ENCODE peak calls at places on chromosomes 1 and 21, in six cellular contexts. J, T, Z, P, K and Q are unnamed samples.

GRCh38 chr1:68358439-68358838 is 91.3 kb downstream of the RPE65 start:
- DNase-seq in J (no peak), T (no peak), Z (no peak), P (no peak), K (no peak), Q (no peak)

GRCh38 chr1:59682405-59683080 is 132.2 kb upstream of the HOOK1 start:
- DNase-seq in J (no peak), T (no peak), Z (no peak), P (no peak), K (no peak), Q (no peak)

GRCh38 chr1:169595764-169596711 is 9.8 kb upstream of the F5 start:
- DNase-seq in J (no peak), T (no peak), Z (no peak), P (peak; percentile 38), K (no peak), Q (peak; percentile 43)

GRCh38 chr1:59815892-59816291 is 1.1 kb downstream of the HOOK1 start:
- DNase-seq in J (no peak), T (no peak), Z (no peak), P (peak; percentile 18), K (no peak), Q (no peak)

GRCh38 chr1:54850082-54850730 is 36.8 kb downstream of the DHCR24 start:
- DNase-seq in J (no peak), T (no peak), Z (no peak), P (no peak), K (no peak), Q (no peak)

GRCh38 chr1:117147856-117148588 is 26.5 kb upstream of the TRIM45 start:
- DNase-seq in J (no peak), T (no peak), Z (no peak), P (no peak), K (no peak), Q (no peak)

GRCh38 chr1:1342584-1343115 is 6.6 kb downstream of the DVL1 start:
- DNase-seq in J (no peak), T (no peak), Z (no peak), P (no peak), K (no peak), Q (no peak)

GRCh38 chr1:167824163-167824794 is 89.7 kb downstream of the ADCY10 start:
- DNase-seq in J (no peak), T (no peak), Z (no peak), P (no peak), K (no peak), Q (no peak)

GRCh38 chr21:31577280-31577679 is 82.2 kb upstream of the SOD1 start:
- DNase-seq in J (no peak), T (no peak), Z (no peak), P (no peak), K (no peak), Q (no peak)

GRCh38 chr1:209249785-209250441 is 333.6 kb upstream of the CAMK1G start:
- DNase-seq in J (no peak), T (no peak), Z (no peak), P (no peak), K (no peak), Q (no peak)

GRCh38 chr1:218266356-218266755 is 18.7 kb upstream of the RRP15 start:
- DNase-seq in J (no peak), T (no peak), Z (no peak), P (no peak), K (no peak), Q (no peak)

GRCh38 chr1:234544094-234544579 is 65.2 kb upstream of the TARBP1 start:
- DNase-seq in J (no peak), T (peak; percentile 51), Z (no peak), P (peak; percentile 78), K (no peak), Q (no peak)

GRCh38 chr1:17342014-17342441 is 30.0 kb upstream of the PADI6 start:
- DNase-seq in J (no peak), T (peak; percentile 4), Z (no peak), P (no peak), K (no peak), Q (no peak)

GRCh38 chr1:175206687-175207086 is 14.1 kb upstream of the KIAA0040 start:
- DNase-seq in J (no peak), T (no peak), Z (no peak), P (no peak), K (no peak), Q (no peak)

GRCh38 chr1:66374561-66375111 is 159.3 kb upstream of the SGIP1 start:
- DNase-seq in J (no peak), T (no peak), Z (no peak), P (no peak), K (peak; percentile 96), Q (no peak)

GRCh38 chr1:168428063-168428731 is 115.6 kb downstream of the XCL2 start:
- DNase-seq in J (no peak), T (no peak), Z (no peak), P (no peak), K (no peak), Q (peak; percentile 83)

GRCh38 chr1:207181838-207182237 is 77.8 kb downstream of the C4BPA start:
- DNase-seq in J (no peak), T (no peak), Z (no peak), P (no peak), K (no peak), Q (no peak)

GRCh38 chr1:228095938-228096337 is 7.2 kb downstream of the C1orf35 start:
- DNase-seq in J (no peak), T (no peak), Z (no peak), P (no peak), K (no peak), Q (no peak)

GRCh38 chr1:94768046-94768445 is 52.1 kb upstream of the SLC44A3 start:
- DNase-seq in J (no peak), T (no peak), Z (no peak), P (no peak), K (no peak), Q (no peak)

GRCh38 chr1:187408217-187409004 is 579.7 kb downstream of the PLA2G4A start:
- DNase-seq in J (no peak), T (no peak), Z (no peak), P (no peak), K (no peak), Q (no peak)

GRCh38 chr1:247332901-247333361 is 1.3 kb upstream of the ZNF496 start:
- DNase-seq in J (no peak), T (no peak), Z (no peak), P (no peak), K (no peak), Q (no peak)

GRCh38 chr1:23528245-23528978 is 2.6 kb downstream of the E2F2 start:
- DNase-seq in J (no peak), T (peak; percentile 84), Z (peak; percentile 90), P (peak; percentile 85), K (peak; percentile 76), Q (no peak)

GRCh38 chr1:38246955-38247952 is 200.7 kb upstream of the POU3F1 start:
- DNase-seq in J (no peak), T (no peak), Z (no peak), P (peak; percentile 46), K (no peak), Q (no peak)

GRCh38 chr1:32334864-32335618 is 992 bp downstream of the MARCKSL1 start:
- DNase-seq in J (no peak), T (peak; percentile 89), Z (no peak), P (no peak), K (no peak), Q (no peak)

GRCh38 chr1:41927118-41927517 is 8.4 kb upstream of the HIVEP3 start:
- DNase-seq in J (no peak), T (no peak), Z (no peak), P (no peak), K (no peak), Q (no peak)

GRCh38 chr1:203361843-203362524 is 11.1 kb upstream of the FMOD start:
- DNase-seq in J (no peak), T (no peak), Z (no peak), P (no peak), K (no peak), Q (no peak)

GRCh38 chr21:46081022-46081861 is 16.7 kb upstream of the COL6A2 start:
- DNase-seq in J (no peak), T (no peak), Z (no peak), P (no peak), K (no peak), Q (no peak)

GRCh38 chr1:25197982-25198681 is 34.2 kb downstream of the SYF2 start:
- DNase-seq in J (no peak), T (no peak), Z (no peak), P (peak; percentile 82), K (no peak), Q (no peak)

GRCh38 chr1:94974824-94975223 is 47.9 kb upstream of the CNN3 start:
- DNase-seq in J (no peak), T (no peak), Z (no peak), P (no peak), K (no peak), Q (no peak)

DNA sequence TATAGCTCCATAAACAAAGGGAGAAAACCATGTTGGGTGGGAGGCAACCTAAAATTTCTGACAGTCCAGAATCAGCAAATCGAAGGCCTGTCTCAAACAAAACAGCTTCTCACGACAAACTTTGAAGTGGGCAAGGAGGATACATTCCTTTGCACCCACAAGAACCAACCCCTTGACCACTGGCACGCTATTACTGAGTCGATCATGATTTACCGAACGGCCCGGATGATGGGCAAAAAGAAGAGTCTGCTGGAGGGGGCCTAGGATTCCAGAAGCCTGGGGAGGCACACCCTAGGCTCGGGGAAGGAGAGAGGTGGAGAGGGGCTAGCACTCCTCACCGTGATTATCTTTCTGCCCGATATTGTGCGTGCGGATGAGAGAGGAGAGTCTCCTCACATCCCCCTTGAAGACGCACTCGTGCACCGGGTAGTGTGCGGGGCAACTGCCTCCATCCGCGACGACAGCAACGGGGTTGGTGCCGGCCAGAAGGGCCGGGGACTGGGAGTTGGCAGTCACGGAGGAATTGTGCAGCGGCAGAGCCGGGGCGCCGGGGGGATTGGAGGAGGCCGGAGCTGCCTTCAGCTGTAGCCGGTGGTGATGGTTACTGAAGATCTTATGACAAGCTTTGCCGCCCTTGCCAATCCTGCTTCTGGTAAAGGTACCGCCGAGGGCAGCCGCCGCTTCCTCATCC is 736 bp downstream of the ANKRD13C start:
- DNase-seq in J (no peak), T (peak; percentile 26), Z (no peak), P (peak; percentile 18), K (peak; percentile 13), Q (no peak)
- TF ChIP-seq ZNF274 in J (no peak), T (no peak), Z (no peak), P (no peak), K (no peak), Q (no peak)

GRCh38 chr1:238568707-238569106 is 678.0 kb upstream of the ZP4 start:
- DNase-seq in J (no peak), T (no peak), Z (no peak), P (no peak), K (no peak), Q (no peak)
- TF ChIP-seq ZNF274 in J (no peak), T (no peak), Z (no peak), P (no peak), K (no peak), Q (no peak)

GRCh38 chr1:63787875-63788274 is 14.1 kb downstream of the ROR1 start:
- DNase-seq in J (no peak), T (no peak), Z (no peak), P (no peak), K (no peak), Q (no peak)
- TF ChIP-seq ZNF274 in J (no peak), T (no peak), Z (no peak), P (no peak), K (no peak), Q (no peak)

GRCh38 chr21:33383056-33383888 is 19.9 kb upstream of the IFNGR2 start:
- DNase-seq in J (no peak), T (peak; percentile 43), Z (peak; percentile 86), P (peak; percentile 91), K (peak; percentile 98), Q (no peak)
- TF ChIP-seq ZNF274 in J (no peak), T (no peak), Z (no peak), P (peak; percentile 42), K (no peak), Q (no peak)

GRCh38 chr1:192887426-192887825 is 78.6 kb downstream of the RGS2 start:
- DNase-seq in J (peak; percentile 21), T (no peak), Z (no peak), P (no peak), K (no peak), Q (peak; percentile 90)
- TF ChIP-seq ZNF274 in J (no peak), T (no peak), Z (no peak), P (no peak), K (no peak), Q (no peak)